ENCODE peak calls at places on chromosomes 5 and 9, in four cellular contexts. J is GM12878, M is A549, N is HepG2. P is an unnamed sample. For H3K4me1, the result is how much of the 10 kb centered on the place peaks cover.

GRCh38 chr5:142065273-142065672 is 43.3 kb upstream of the NDFIP1 start:
- DNase-seq in J (no peak), M (no peak), N (peak), P (no peak)

GRCh38 chr5:149999866-150000260 is 591 bp downstream of the TIGD6 start:
- DNase-seq in J (no peak), M (no peak), N (no peak), P (no peak)

GRCh38 chr9:34633851-34634550 is 3.6 kb downstream of the SIGMAR1 start:
- DNase-seq in J (no peak), M (peak), N (peak), P (peak)

GRCh38 chr5:173242675-173243085 is 7.7 kb upstream of the NKX2-5 start:
- DNase-seq in J (no peak), M (no peak), N (no peak), P (no peak)

GRCh38 chr5:43627028-43627427 is 24.0 kb downstream of the NNT start:
- DNase-seq in J (no peak), M (peak), N (peak), P (peak)

GRCh38 chr9:105973811-105974407 is 279.6 kb downstream of the TMEM38B start:
- DNase-seq in J (no peak), M (no peak), N (no peak), P (no peak)

GRCh38 chr9:128104171-128104618 is 23.3 kb downstream of the PTGES2 start:
- DNase-seq in J (no peak), M (no peak), N (peak), P (peak)

GRCh38 chr5:42756630-42757601 is at the start of gene CCDC152:
- DNase-seq in J (no peak), M (no peak), N (no peak), P (no peak)

GRCh38 chr9:3968891-3969290 is 331.0 kb downstream of the GLIS3 start:
- DNase-seq in J (no peak), M (peak), N (peak), P (no peak)

GRCh38 chr5:65192326-65192725 is 289.4 kb downstream of the ADAMTS6 start:
- DNase-seq in J (no peak), M (no peak), N (no peak), P (no peak)

GRCh38 chr9:98765276-98765675 is 31.1 kb downstream of the ANKS6 start:
- DNase-seq in J (no peak), M (no peak), N (no peak), P (no peak)

GRCh38 chr9:108742191-108742590 is 113.6 kb downstream of the ACTL7B start:
- DNase-seq in J (no peak), M (no peak), N (no peak), P (no peak)

GRCh38 chr5:15791859-15792258 is 291.9 kb downstream of the FBXL7 start:
- DNase-seq in J (no peak), M (no peak), N (no peak), P (no peak)

GRCh38 chr5:160466889-160467554 is 45.4 kb downstream of the PTTG1 start:
- DNase-seq in J (no peak), M (peak), N (peak), P (peak)

GRCh38 chr5:82169892-82170291 is 108.3 kb downstream of the RPS23 start:
- DNase-seq in J (no peak), M (no peak), N (no peak), P (no peak)

GRCh38 chr5:56622146-56622545 is 193.2 kb upstream of the MAP3K1 start:
- DNase-seq in J (no peak), M (no peak), N (no peak), P (no peak)

GRCh38 chr5:179367491-179367890 is 22.2 kb upstream of the ADAMTS2 start:
- DNase-seq in J (no peak), M (no peak), N (no peak), P (no peak)

GRCh38 chr5:123089971-123090640 is 1.1 kb downstream of the PRDM6 start:
- DNase-seq in J (no peak), M (peak), N (no peak), P (peak)

GRCh38 chr5:168810641-168811040 is 231.5 kb upstream of the PANK3 start:
- DNase-seq in J (no peak), M (no peak), N (no peak), P (no peak)

GRCh38 chr9:79023134-79023577 is 548.6 kb upstream of the TLE4 start:
- DNase-seq in J (no peak), M (peak), N (no peak), P (peak)

GRCh38 chr5:32584651-32585050 is 706 bp upstream of the SUB1 start:
- DNase-seq in J (no peak), M (no peak), N (no peak), P (no peak)

GRCh38 chr9:120904061-120904998 is 22.3 kb downstream of the TRAF1 start:
- DNase-seq in J (no peak), M (no peak), N (no peak), P (no peak)

GRCh38 chr5:121872846-121873245 is 21.2 kb downstream of the FTMT start:
- DNase-seq in J (no peak), M (no peak), N (no peak), P (no peak)

GRCh38 chr9:135787776-135788575 is 86.0 kb downstream of the KCNT1 start:
- DNase-seq in J (no peak), M (no peak), N (no peak), P (no peak)

GRCh38 chr5:19886123-19886921 is 101.7 kb downstream of the CDH18 start:
- DNase-seq in J (no peak), M (no peak), N (no peak), P (no peak)

GRCh38 chr5:149605998-149606721 is 24.9 kb downstream of the ARHGEF37 start:
- DNase-seq in J (peak), M (peak), N (no peak), P (no peak)

GRCh38 chr9:27536168-27536567 is 6.6 kb upstream of the MOB3B start:
- DNase-seq in J (no peak), M (no peak), N (no peak), P (no peak)

GRCh38 chr9:27534131-27534530 is 4.5 kb upstream of the MOB3B start:
- DNase-seq in J (no peak), M (no peak), N (no peak), P (no peak)

GRCh38 chr9:27534658-27535209 is 5.1 kb upstream of the MOB3B start:
- DNase-seq in J (no peak), M (no peak), N (no peak), P (no peak)

GRCh38 chr9:27537027-27537435 is 7.4 kb upstream of the MOB3B start:
- DNase-seq in J (no peak), M (no peak), N (peak), P (no peak)

DNA sequence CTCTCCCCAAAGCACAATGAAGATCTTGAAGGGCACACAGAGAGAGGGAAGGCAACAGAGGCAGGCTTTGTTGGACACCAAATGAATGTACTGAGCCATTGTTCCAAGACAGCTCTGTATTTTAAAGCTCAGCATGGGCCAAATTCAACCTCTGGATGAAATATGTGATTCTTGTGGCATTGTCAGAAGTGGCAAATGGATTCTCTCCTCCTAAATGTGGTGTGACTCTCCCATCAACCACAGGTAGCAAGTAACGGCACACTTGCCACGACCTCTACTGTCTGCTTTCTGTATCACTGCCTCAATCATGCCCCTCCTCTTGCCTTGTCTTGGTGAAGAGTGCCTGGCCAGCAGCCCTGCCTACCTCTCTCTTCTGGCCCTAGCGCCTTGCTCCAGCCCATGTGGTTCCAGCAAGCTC is 6.1 kb upstream of the MOB3B start:
- DNase-seq in J (no peak), M (peak), N (no peak), P (no peak)
- TF ChIP-seq MYC in J (no peak), M (no peak), N (no peak), P (no peak)

GRCh38 chr9:99811598-99812383 is 9.9 kb upstream of the NR4A3 start:
- DNase-seq in J (no peak), M (no peak), N (no peak), P (no peak)
- H3K4me1 ChIP-seq in J (under half), M (under half), N (under half), P (under half)

DNA sequence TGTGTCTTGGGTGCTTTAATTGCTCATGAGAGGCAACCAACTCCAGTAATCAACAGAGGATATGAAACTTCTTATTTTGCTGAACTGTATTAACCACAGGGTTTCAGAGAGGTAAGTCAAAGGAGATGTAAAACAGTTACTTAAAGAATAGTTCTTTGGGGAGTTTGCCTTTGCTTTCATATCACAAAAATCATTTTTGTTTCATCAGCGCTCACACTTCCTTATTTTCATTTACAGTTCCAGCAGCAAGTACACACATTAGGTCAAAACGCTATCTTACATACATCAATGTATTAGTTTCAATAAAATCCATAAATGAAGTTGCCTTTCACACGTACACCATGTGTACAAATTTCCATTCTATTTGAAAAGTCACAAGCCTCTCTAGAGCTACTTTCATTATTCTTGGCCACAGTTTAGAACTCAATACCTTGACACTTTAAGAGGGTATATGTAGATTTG is 50.1 kb downstream of the ST8SIA4 start:
- DNase-seq in J (peak), M (no peak), N (no peak), P (no peak)
- H3K27ac ChIP-seq in J (peak), M (no peak), N (no peak), P (no peak)

DNA sequence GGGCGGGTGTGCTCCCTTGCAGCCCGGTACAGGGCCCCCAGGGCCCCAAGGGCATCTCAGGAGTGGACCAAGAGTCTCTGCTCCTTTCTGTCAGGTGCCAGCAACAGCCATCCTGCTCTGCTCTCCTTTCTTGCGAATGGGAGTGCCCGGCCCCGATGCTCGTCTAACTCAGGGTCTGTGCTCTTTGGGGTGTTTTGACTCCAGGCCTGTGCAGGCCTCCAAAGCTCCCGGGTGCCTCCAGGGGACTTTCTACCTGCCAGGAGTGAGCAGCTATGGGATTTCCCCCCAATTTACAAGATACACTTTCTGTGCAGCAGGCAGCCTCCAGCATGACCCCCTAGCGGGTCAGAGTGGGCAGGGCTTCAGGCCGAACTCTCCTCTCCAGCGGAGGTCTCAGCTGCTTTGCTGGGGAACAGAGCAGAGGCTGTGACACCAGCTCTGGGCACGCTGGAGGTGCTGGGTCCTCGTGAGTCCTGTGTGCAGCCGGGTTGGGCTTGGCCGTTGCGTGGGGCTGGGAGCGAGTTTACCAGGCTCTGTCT is 3.0 kb downstream of the NRARP start:
- DNase-seq in J (no peak), M (no peak), N (no peak), P (no peak)
- TF ChIP-seq MYC in J (no peak), M (no peak), N (no peak), P (no peak)

GRCh38 chr9:129310666-129311350 is 132.7 kb upstream of the IER5L start:
- DNase-seq in J (no peak), M (no peak), N (no peak), P (no peak)

GRCh38 chr9:129309906-129310305 is 131.8 kb upstream of the IER5L start:
- DNase-seq in J (no peak), M (no peak), N (no peak), P (no peak)

GRCh38 chr9:129312731-129313130 is 134.7 kb upstream of the IER5L start:
- DNase-seq in J (no peak), M (no peak), N (no peak), P (no peak)

GRCh38 chr9:129312251-129312650 is 134.2 kb upstream of the IER5L start:
- DNase-seq in J (no peak), M (no peak), N (no peak), P (no peak)

DNA sequence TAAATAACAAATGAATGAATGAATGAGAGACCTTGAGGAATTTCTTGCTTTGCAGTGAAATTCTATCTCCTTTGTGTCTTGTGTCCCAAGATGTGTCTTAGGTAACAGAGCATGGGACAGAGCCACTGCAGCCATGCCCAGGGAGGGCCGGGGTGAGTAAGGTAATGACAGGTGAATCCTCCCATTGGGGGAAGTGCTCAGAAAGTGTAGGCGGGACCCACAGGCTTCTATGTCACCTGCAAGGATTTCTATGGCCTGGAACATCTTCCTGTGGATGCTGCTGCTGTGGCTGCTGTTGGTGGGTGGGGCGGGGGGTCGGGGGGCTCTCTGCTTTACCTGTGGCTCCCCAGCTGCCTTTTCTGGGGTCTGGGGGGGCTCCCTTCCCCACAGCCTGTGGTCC is 133.6 kb upstream of the IER5L start:
- DNase-seq in J (no peak), M (no peak), N (no peak), P (no peak)
- H3K4me1 ChIP-seq in J (under half), M (under half), N (under half), P (under half)

DNA sequence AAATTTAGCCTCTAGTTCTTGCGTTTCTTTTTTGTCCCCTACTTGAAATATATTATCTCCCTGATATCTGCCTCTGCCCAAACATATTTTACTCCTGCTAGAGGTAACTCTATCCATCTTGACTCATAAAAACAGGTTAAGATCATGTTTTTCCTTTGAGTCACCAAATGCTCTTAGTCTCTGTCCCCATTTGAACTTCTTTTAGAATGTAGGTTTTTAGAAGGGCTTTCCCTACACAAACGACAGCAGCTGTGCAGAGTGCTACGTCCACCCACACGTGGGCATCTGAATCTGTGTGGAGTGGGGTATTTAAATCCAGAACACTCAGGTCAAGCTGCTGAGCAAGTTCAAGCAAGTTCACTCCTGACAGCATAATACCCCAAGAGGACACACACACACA is 2.2 kb downstream of the HSD17B3 start:
- DNase-seq in J (no peak), M (no peak), N (no peak), P (no peak)
- H3K27ac ChIP-seq in J (no peak), M (no peak), N (no peak), P (no peak)